ENCODE peak calls at places on chromosomes 16 and 17, in four cellular contexts. Q is stimulated activated CD4-positive, alpha-beta T cell treated with anti-CD3 and anti-CD28 coated beads, Interleukin-15, amount 100 ng/mL, for 1 hour; F is dorsolateral prefrontal cortex; D is Calu3. R is an unnamed sample.

GRCh38 chr17:77602062-77602746 is 356.3 kb upstream of the TNRC6C start:
- DNase-seq in Q (no peak), D (no peak), F (no peak), R (no peak)

GRCh38 chr17:58310511-58311428 is 17.8 kb downstream of the TSPOAP1 start:
- DNase-seq in D (no peak), F (no peak), Q (no peak), R (no peak)

GRCh38 chr17:29549169-29549935 is 17.5 kb downstream of the ABHD15 start:
- DNase-seq in F (no peak), D (no peak), Q (no peak), R (no peak)

GRCh38 chr17:7883781-7884386 is 4.7 kb upstream of the CHD3 start:
- DNase-seq in D (peak), F (no peak), Q (no peak), R (no peak)

GRCh38 chr17:77615672-77616242 is 342.7 kb upstream of the TNRC6C start:
- DNase-seq in Q (no peak), F (no peak), D (no peak), R (no peak)

GRCh38 chr16:8740775-8741355 is 56.6 kb downstream of the TMEM186 start:
- DNase-seq in D (no peak), F (no peak), Q (no peak), R (no peak)

GRCh38 chr16:57757883-57758282 is 22.3 kb downstream of the KATNB1 start:
- DNase-seq in F (no peak), D (no peak), Q (no peak), R (no peak)

GRCh38 chr17:64097196-64097936 is 32.6 kb downstream of the ERN1 start:
- DNase-seq in D (no peak), F (no peak), Q (no peak), R (no peak)

GRCh38 chr17:1813088-1813487 is 16.6 kb downstream of the SMYD4 start:
- DNase-seq in Q (no peak), D (no peak), F (no peak), R (no peak)

GRCh38 chr17:17041018-17041521 is 1.2 kb upstream of the MPRIP start:
- DNase-seq in Q (no peak), F (peak), D (no peak), R (no peak)

GRCh38 chr17:40316571-40317344 is 7.8 kb downstream of the RARA start:
- DNase-seq in D (peak), F (no peak), Q (no peak), R (no peak)

GRCh38 chr16:12971216-12971615 is 69.8 kb downstream of the SHISA9 start:
- DNase-seq in Q (no peak), D (no peak), F (peak), R (peak)

GRCh38 chr17:82775033-82775823 is 23.4 kb downstream of the TBCD start:
- DNase-seq in F (peak), D (peak), Q (peak), R (peak)

GRCh38 chr17:76566613-76566943 is 19.1 kb downstream of the ST6GALNAC2 start:
- DNase-seq in F (no peak), D (no peak), Q (no peak), R (no peak)

GRCh38 chr16:55559933-55560516 is 6.5 kb upstream of the CAPNS2 start:
- DNase-seq in Q (no peak), D (no peak), F (no peak), R (no peak)

GRCh38 chr16:86072328-86073102 is 173.6 kb downstream of the IRF8 start:
- DNase-seq in D (peak), F (peak), Q (peak), R (peak)

GRCh38 chr17:72684405-72685020 is 408.0 kb downstream of the SLC39A11 start:
- DNase-seq in Q (no peak), D (no peak), F (no peak), R (no peak)

GRCh38 chr16:27511657-27512056 is 38.1 kb downstream of the GTF3C1 start:
- DNase-seq in Q (no peak), F (no peak), D (no peak), R (no peak)

GRCh38 chr17:17555151-17555550 is 36.4 kb downstream of the PEMT start:
- DNase-seq in Q (no peak), F (no peak), D (no peak), R (no peak)

GRCh38 chr17:60161598-60162330 is 12.0 kb downstream of the CA4 start:
- DNase-seq in Q (no peak), F (peak), D (no peak), R (no peak)

GRCh38 chr17:61463068-61463980 is 11.1 kb downstream of the TBX4 start:
- DNase-seq in Q (no peak), F (no peak), D (no peak), R (no peak)

GRCh38 chr16:16861546-16861945 is 482.6 kb downstream of the NPIPA7 start:
- DNase-seq in D (peak), Q (peak), F (peak), R (peak)

GRCh38 chr16:18969050-18969854 is 14.5 kb upstream of the TMC7 start:
- DNase-seq in D (peak), Q (peak), F (peak), R (peak)

GRCh38 chr16:67489401-67490083 is 6.2 kb upstream of the AGRP start:
- DNase-seq in F (no peak), Q (no peak), D (no peak), R (no peak)

GRCh38 chr16:71406316-71406715 is 35.5 kb downstream of the TLE7 start:
- DNase-seq in Q (no peak), F (no peak), D (no peak), R (no peak)

GRCh38 chr17:76191891-76192290 is 48.4 kb downstream of the RNF157 start:
- DNase-seq in Q (no peak), F (no peak), D (no peak), R (no peak)

GRCh38 chr17:65236321-65236720 is 99.2 kb downstream of the RGS9 start:
- DNase-seq in Q (no peak), D (no peak), F (no peak), R (no peak)

GRCh38 chr17:40337351-40337750 is 27.2 kb downstream of the GJD3 start:
- DNase-seq in Q (no peak), F (no peak), D (no peak), R (no peak)

GRCh38 chr16:64700628-64701027 is 421.2 kb downstream of the CDH11 start:
- DNase-seq in Q (no peak), D (no peak), F (no peak), R (no peak)

GRCh38 chr16:51767564-51767963 is 616.5 kb upstream of the SALL1 start:
- DNase-seq in Q (no peak), D (no peak), F (no peak), R (no peak)

GRCh38 chr17:41352597-41353366 is 2.2 kb upstream of the KRT33A start:
- DNase-seq in D (no peak), Q (no peak), F (no peak), R (no peak)

GRCh38 chr17:74276051-74276476 is 2.0 kb downstream of the DNAI2 start:
- DNase-seq in Q (no peak), D (no peak), F (peak), R (peak)